ENCODE peak calls at places on chromosome 11, in four cellular contexts. One of them, this sample, is unnamed.

GRCh38 chr11:86876716-86877234 is 76.4 kb downstream of the PRSS23 start:
- DNase-seq in heart left ventricle: no peak
- DNase-seq in astrocyte of the cerebellum: no peak
- DNase-seq in fibroblast of villous mesenchyme: no peak
- DNase-seq in this sample: no peak

GRCh38 chr11:122095950-122096942 is 19.8 kb downstream of the BLID start:
- DNase-seq in heart left ventricle: no peak
- DNase-seq in fibroblast of villous mesenchyme: peak; percentile 90
- DNase-seq in astrocyte of the cerebellum: peak; percentile 48
- DNase-seq in this sample: peak; percentile 88

GRCh38 chr11:66713746-66714480 is 15.1 kb downstream of the SPTBN2 start:
- DNase-seq in heart left ventricle: peak; percentile 20
- DNase-seq in fibroblast of villous mesenchyme: no peak
- DNase-seq in astrocyte of the cerebellum: no peak
- DNase-seq in this sample: no peak

GRCh38 chr11:2581151-2581930 is 118.5 kb downstream of the KCNQ1OT1 start:
- DNase-seq in heart left ventricle: peak; percentile 40
- DNase-seq in astrocyte of the cerebellum: no peak
- DNase-seq in fibroblast of villous mesenchyme: no peak
- DNase-seq in this sample: no peak

GRCh38 chr11:94060401-94060800 is 39.2 kb downstream of the HEPHL1 start:
- DNase-seq in fibroblast of villous mesenchyme: peak; percentile 12
- DNase-seq in astrocyte of the cerebellum: no peak
- DNase-seq in heart left ventricle: no peak
- DNase-seq in this sample: no peak

GRCh38 chr11:75349540-75350116 is 1.8 kb downstream of the ARRB1 start:
- DNase-seq in fibroblast of villous mesenchyme: no peak
- DNase-seq in astrocyte of the cerebellum: no peak
- DNase-seq in heart left ventricle: peak; percentile 74
- DNase-seq in this sample: no peak

GRCh38 chr11:96035031-96035743 is 111.3 kb upstream of the MTMR2 start:
- DNase-seq in astrocyte of the cerebellum: no peak
- DNase-seq in heart left ventricle: no peak
- DNase-seq in fibroblast of villous mesenchyme: peak; percentile 39
- DNase-seq in this sample: no peak

GRCh38 chr11:47028530-47029093 is 92.1 kb downstream of the CSTPP1 start:
- DNase-seq in heart left ventricle: no peak
- DNase-seq in astrocyte of the cerebellum: no peak
- DNase-seq in fibroblast of villous mesenchyme: peak; percentile 14
- DNase-seq in this sample: peak; percentile 47

GRCh38 chr11:133149698-133150097 is 382.6 kb downstream of the OPCML start:
- DNase-seq in astrocyte of the cerebellum: no peak
- DNase-seq in fibroblast of villous mesenchyme: no peak
- DNase-seq in heart left ventricle: no peak
- DNase-seq in this sample: no peak

GRCh38 chr11:446886-447285 is 3.2 kb upstream of the PTDSS2 start:
- DNase-seq in fibroblast of villous mesenchyme: no peak
- DNase-seq in heart left ventricle: peak; percentile 61
- DNase-seq in astrocyte of the cerebellum: no peak
- DNase-seq in this sample: no peak

GRCh38 chr11:75719639-75720239 is 2.1 kb downstream of the MOGAT2 start:
- DNase-seq in fibroblast of villous mesenchyme: no peak
- DNase-seq in heart left ventricle: no peak
- DNase-seq in astrocyte of the cerebellum: no peak
- DNase-seq in this sample: no peak

GRCh38 chr11:110026823-110027626 is 66.2 kb upstream of the ZC3H12C start:
- DNase-seq in heart left ventricle: no peak
- DNase-seq in fibroblast of villous mesenchyme: no peak
- DNase-seq in astrocyte of the cerebellum: no peak
- DNase-seq in this sample: no peak

GRCh38 chr11:11157201-11157600 is 195.8 kb downstream of the CSNK2A3 start:
- DNase-seq in astrocyte of the cerebellum: no peak
- DNase-seq in fibroblast of villous mesenchyme: peak; percentile 28
- DNase-seq in heart left ventricle: no peak
- DNase-seq in this sample: peak; percentile 31

GRCh38 chr11:38718659-38719058 is 2120.6 kb upstream of the RAG2 start:
- DNase-seq in astrocyte of the cerebellum: no peak
- DNase-seq in fibroblast of villous mesenchyme: no peak
- DNase-seq in heart left ventricle: no peak
- DNase-seq in this sample: no peak

GRCh38 chr11:31819533-31820437 is 8.7 kb upstream of the PAX6 start:
- DNase-seq in heart left ventricle: no peak
- DNase-seq in astrocyte of the cerebellum: no peak
- DNase-seq in fibroblast of villous mesenchyme: no peak
- DNase-seq in this sample: no peak

GRCh38 chr11:85718991-85719807 is 33.2 kb upstream of the CCDC89 start:
- DNase-seq in heart left ventricle: peak; percentile 61
- DNase-seq in fibroblast of villous mesenchyme: peak; percentile 89
- DNase-seq in astrocyte of the cerebellum: peak; percentile 98
- DNase-seq in this sample: peak; percentile 99

GRCh38 chr11:3223932-3224729 is 5.5 kb upstream of the MRGPRG start:
- DNase-seq in fibroblast of villous mesenchyme: no peak
- DNase-seq in astrocyte of the cerebellum: no peak
- DNase-seq in heart left ventricle: no peak
- DNase-seq in this sample: no peak

GRCh38 chr11:17978553-17979287 is 34.1 kb downstream of the SERGEF start:
- DNase-seq in heart left ventricle: peak; percentile 64
- DNase-seq in fibroblast of villous mesenchyme: peak; percentile 35
- DNase-seq in astrocyte of the cerebellum: peak; percentile 19
- DNase-seq in this sample: peak; percentile 58

GRCh38 chr11:95330332-95330731 is 99.3 kb upstream of the SESN3 start:
- DNase-seq in heart left ventricle: no peak
- DNase-seq in fibroblast of villous mesenchyme: no peak
- DNase-seq in astrocyte of the cerebellum: no peak
- DNase-seq in this sample: no peak

GRCh38 chr11:2300290-2300935 is 1.3 kb downstream of the C11orf21 start:
- DNase-seq in fibroblast of villous mesenchyme: no peak
- DNase-seq in heart left ventricle: peak; percentile 55
- DNase-seq in astrocyte of the cerebellum: no peak
- DNase-seq in this sample: no peak

GRCh38 chr11:57249384-57250319 is 12.6 kb upstream of the APLNR start:
- DNase-seq in astrocyte of the cerebellum: peak; percentile 29
- DNase-seq in heart left ventricle: peak; percentile 77
- DNase-seq in fibroblast of villous mesenchyme: peak; percentile 60
- DNase-seq in this sample: peak; percentile 62

GRCh38 chr11:57978686-57979531 is 44.8 kb upstream of the OR9Q1 start:
- DNase-seq in fibroblast of villous mesenchyme: peak; percentile 4
- DNase-seq in astrocyte of the cerebellum: no peak
- DNase-seq in heart left ventricle: no peak
- DNase-seq in this sample: peak; percentile 1

GRCh38 chr11:121418625-121419114 is 33.4 kb upstream of the SORL1 start:
- DNase-seq in fibroblast of villous mesenchyme: no peak
- DNase-seq in heart left ventricle: no peak
- DNase-seq in astrocyte of the cerebellum: no peak
- DNase-seq in this sample: no peak

GRCh38 chr11:114080219-114080618 is 20.7 kb downstream of the ZBTB16 start:
- DNase-seq in heart left ventricle: no peak
- DNase-seq in astrocyte of the cerebellum: peak; percentile 39
- DNase-seq in fibroblast of villous mesenchyme: peak; percentile 83
- DNase-seq in this sample: peak; percentile 87

GRCh38 chr11:111269146-111269868 is 23.8 kb downstream of the POU2AF2 start:
- DNase-seq in fibroblast of villous mesenchyme: peak; percentile 5
- DNase-seq in heart left ventricle: no peak
- DNase-seq in astrocyte of the cerebellum: peak; percentile 8
- DNase-seq in this sample: no peak

GRCh38 chr11:34213366-34213765 is 107.9 kb downstream of the NAT10 start:
- DNase-seq in heart left ventricle: no peak
- DNase-seq in fibroblast of villous mesenchyme: no peak
- DNase-seq in astrocyte of the cerebellum: no peak
- DNase-seq in this sample: peak; percentile 27

GRCh38 chr11:85918910-85919794 is 64.0 kb downstream of the CCDC83 start:
- DNase-seq in heart left ventricle: no peak
- DNase-seq in astrocyte of the cerebellum: no peak
- DNase-seq in fibroblast of villous mesenchyme: no peak
- DNase-seq in this sample: peak; percentile 28

GRCh38 chr11:62707277-62707771 is at the start of the genes BSCL2 and GNG3:
- DNase-seq in heart left ventricle: no peak
- DNase-seq in fibroblast of villous mesenchyme: no peak
- DNase-seq in astrocyte of the cerebellum: no peak
- DNase-seq in this sample: no peak

GRCh38 chr11:2445948-2446551 is 1.2 kb downstream of the KCNQ1 start:
- DNase-seq in fibroblast of villous mesenchyme: no peak
- DNase-seq in heart left ventricle: peak; percentile 71
- DNase-seq in astrocyte of the cerebellum: no peak
- DNase-seq in this sample: no peak

GRCh38 chr11:37724305-37724704 is 1126.3 kb upstream of the RAG2 start:
- DNase-seq in fibroblast of villous mesenchyme: no peak
- DNase-seq in astrocyte of the cerebellum: no peak
- DNase-seq in heart left ventricle: no peak
- DNase-seq in this sample: no peak

GRCh38 chr11:69542314-69543168 is 61.1 kb downstream of the LINC01488 start:
- DNase-seq in astrocyte of the cerebellum: no peak
- DNase-seq in heart left ventricle: no peak
- DNase-seq in fibroblast of villous mesenchyme: no peak
- DNase-seq in this sample: peak; percentile 27

GRCh38 chr11:110429614-110430266 is at the start of gene FDX1:
- DNase-seq in astrocyte of the cerebellum: peak; percentile 24
- DNase-seq in fibroblast of villous mesenchyme: peak; percentile 78
- DNase-seq in heart left ventricle: peak; percentile 91
- DNase-seq in this sample: peak; percentile 67

GRCh38 chr11:7672960-7673723 is at the start of gene CYB5R2:
- DNase-seq in fibroblast of villous mesenchyme: peak; percentile 57
- DNase-seq in astrocyte of the cerebellum: no peak
- DNase-seq in heart left ventricle: peak; percentile 84
- DNase-seq in this sample: peak; percentile 43

GRCh38 chr11:35383953-35384352 is 35.4 kb downstream of the SLC1A2 start:
- DNase-seq in astrocyte of the cerebellum: no peak
- DNase-seq in fibroblast of villous mesenchyme: no peak
- DNase-seq in heart left ventricle: no peak
- DNase-seq in this sample: no peak

GRCh38 chr11:118098996-118099837 is 12.5 kb upstream of the SMIM35 start:
- DNase-seq in fibroblast of villous mesenchyme: no peak
- DNase-seq in astrocyte of the cerebellum: no peak
- DNase-seq in heart left ventricle: no peak
- DNase-seq in this sample: no peak

GRCh38 chr11:36095716-36096115 is 151.9 kb downstream of the LDLRAD3 start:
- DNase-seq in astrocyte of the cerebellum: peak; percentile 49
- DNase-seq in heart left ventricle: no peak
- DNase-seq in fibroblast of villous mesenchyme: peak; percentile 81
- DNase-seq in this sample: peak; percentile 50

GRCh38 chr11:77068461-77069335 is 1.9 kb downstream of the CAPN5 start:
- DNase-seq in heart left ventricle: no peak
- DNase-seq in astrocyte of the cerebellum: no peak
- DNase-seq in fibroblast of villous mesenchyme: no peak
- DNase-seq in this sample: no peak
- H3K4me3 ChIP-seq in heart left ventricle: no peak overlapping the region
- H3K4me3 ChIP-seq in astrocyte of the cerebellum: no peak overlapping the region
- H3K4me3 ChIP-seq in fibroblast of villous mesenchyme: no peak overlapping the region
- H3K4me3 ChIP-seq in this sample: no peak overlapping the region

GRCh38 chr11:19323502-19323901 is 82.8 kb upstream of the E2F8 start:
- DNase-seq in heart left ventricle: no peak
- DNase-seq in astrocyte of the cerebellum: no peak
- DNase-seq in fibroblast of villous mesenchyme: no peak
- DNase-seq in this sample: peak; percentile 25
- TF ChIP-seq CTCF in heart left ventricle: no peak
- TF ChIP-seq CTCF in astrocyte of the cerebellum: peak; percentile 34
- TF ChIP-seq CTCF in fibroblast of villous mesenchyme: peak; percentile 27
- TF ChIP-seq CTCF in this sample: peak; percentile 32

GRCh38 chr11:41121600-41121999 is 337.9 kb downstream of the LRRC4C start:
- DNase-seq in heart left ventricle: no peak
- DNase-seq in fibroblast of villous mesenchyme: no peak
- DNase-seq in astrocyte of the cerebellum: no peak
- DNase-seq in this sample: no peak
- H3K4me3 ChIP-seq in heart left ventricle: no peak overlapping the region
- H3K4me3 ChIP-seq in fibroblast of villous mesenchyme: no peak overlapping the region
- H3K4me3 ChIP-seq in astrocyte of the cerebellum: no peak overlapping the region
- H3K4me3 ChIP-seq in this sample: no peak overlapping the region

GRCh38 chr11:41431784-41432183 is 27.7 kb downstream of the LRRC4C start:
- DNase-seq in fibroblast of villous mesenchyme: no peak
- DNase-seq in heart left ventricle: no peak
- DNase-seq in astrocyte of the cerebellum: no peak
- DNase-seq in this sample: no peak
- TF ChIP-seq CTCF in fibroblast of villous mesenchyme: no peak
- TF ChIP-seq CTCF in heart left ventricle: peak; percentile 57
- TF ChIP-seq CTCF in astrocyte of the cerebellum: peak; percentile 59
- TF ChIP-seq CTCF in this sample: peak; percentile 10

GRCh38 chr11:71429701-71430100 is 18.5 kb downstream of the DHCR7 start:
- DNase-seq in astrocyte of the cerebellum: no peak
- DNase-seq in heart left ventricle: peak; percentile 3
- DNase-seq in fibroblast of villous mesenchyme: no peak
- DNase-seq in this sample: no peak
- H3K4me3 ChIP-seq in astrocyte of the cerebellum: no peak overlapping the region
- H3K4me3 ChIP-seq in heart left ventricle: no peak overlapping the region
- H3K4me3 ChIP-seq in fibroblast of villous mesenchyme: no peak overlapping the region
- H3K4me3 ChIP-seq in this sample: no peak overlapping the region

DNA sequence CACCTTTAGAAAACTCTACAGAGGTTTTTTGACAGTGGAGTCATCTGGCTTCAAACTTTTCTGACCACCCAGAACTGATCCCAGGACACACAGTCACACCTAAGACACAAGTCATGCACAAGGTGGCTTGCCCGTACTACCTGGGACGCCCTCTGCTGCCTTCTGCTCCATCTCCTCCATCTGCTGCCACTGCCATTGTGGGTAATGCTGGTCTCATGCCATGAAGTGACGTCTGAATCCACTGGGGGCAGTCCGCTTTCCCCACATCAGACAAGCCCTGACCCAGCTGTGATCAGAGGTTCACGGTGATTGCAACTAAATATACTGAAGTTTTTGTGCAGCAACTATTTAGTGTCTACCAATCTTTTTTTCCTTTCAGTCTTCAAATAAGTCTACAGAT is 5.4 kb upstream of the NDUFS8 start:
- DNase-seq in astrocyte of the cerebellum: no peak
- DNase-seq in heart left ventricle: no peak
- DNase-seq in fibroblast of villous mesenchyme: no peak
- DNase-seq in this sample: no peak
- TF ChIP-seq CTCF in astrocyte of the cerebellum: no peak
- TF ChIP-seq CTCF in heart left ventricle: no peak
- TF ChIP-seq CTCF in fibroblast of villous mesenchyme: no peak
- TF ChIP-seq CTCF in this sample: no peak

GRCh38 chr11:125070699-125071254 is 7.7 kb downstream of the SLC37A2 start:
- DNase-seq in fibroblast of villous mesenchyme: peak; percentile 80
- DNase-seq in heart left ventricle: no peak
- DNase-seq in astrocyte of the cerebellum: no peak
- DNase-seq in this sample: peak; percentile 83
- H3K4me3 ChIP-seq in fibroblast of villous mesenchyme: no peak overlapping the region
- H3K4me3 ChIP-seq in heart left ventricle: no peak overlapping the region
- H3K4me3 ChIP-seq in astrocyte of the cerebellum: no peak overlapping the region
- H3K4me3 ChIP-seq in this sample: no peak overlapping the region